ENCODE peak calls at places on chromosomes 7 and 10, in six cellular contexts. One of them, this sample, is unnamed.

GRCh38 chr10:78543749-78544446 is 510.2 kb downstream of the RPS24 start:
- DNase-seq in uterus: peak; percentile 88
- DNase-seq in brain microvascular endothelial cell: peak; percentile 33
- DNase-seq in coronary artery: peak; percentile 87
- DNase-seq in astrocyte: peak; percentile 96
- DNase-seq in fibroblast of lung: peak; percentile 97
- DNase-seq in this sample: no peak

GRCh38 chr10:127392351-127393235 is 156.5 kb upstream of the NPS start:
- DNase-seq in coronary artery: no peak
- DNase-seq in brain microvascular endothelial cell: no peak
- DNase-seq in fibroblast of lung: no peak
- DNase-seq in uterus: no peak
- DNase-seq in astrocyte: no peak
- DNase-seq in this sample: no peak

GRCh38 chr7:157763279-157764000 is 426.6 kb downstream of the DNAJB6 start:
- DNase-seq in astrocyte: no peak
- DNase-seq in uterus: no peak
- DNase-seq in fibroblast of lung: no peak
- DNase-seq in coronary artery: no peak
- DNase-seq in brain microvascular endothelial cell: no peak
- DNase-seq in this sample: no peak

GRCh38 chr10:77390481-77390891 is 247.1 kb downstream of the KCNMA1 start:
- DNase-seq in coronary artery: no peak
- DNase-seq in astrocyte: peak; percentile 16
- DNase-seq in fibroblast of lung: peak; percentile 30
- DNase-seq in brain microvascular endothelial cell: no peak
- DNase-seq in uterus: no peak
- DNase-seq in this sample: no peak

GRCh38 chr10:19828278-19829049 is 12.2 kb downstream of the PLXDC2 start:
- DNase-seq in fibroblast of lung: no peak
- DNase-seq in uterus: peak; percentile 53
- DNase-seq in coronary artery: no peak
- DNase-seq in astrocyte: no peak
- DNase-seq in brain microvascular endothelial cell: no peak
- DNase-seq in this sample: no peak

GRCh38 chr7:1357601-1358271 is 101.5 kb downstream of the MICALL2 start:
- DNase-seq in uterus: no peak
- DNase-seq in coronary artery: no peak
- DNase-seq in fibroblast of lung: no peak
- DNase-seq in brain microvascular endothelial cell: no peak
- DNase-seq in astrocyte: no peak
- DNase-seq in this sample: no peak

GRCh38 chr7:131619336-131620305 is 63.2 kb upstream of the PODXL start:
- DNase-seq in astrocyte: no peak
- DNase-seq in brain microvascular endothelial cell: no peak
- DNase-seq in fibroblast of lung: no peak
- DNase-seq in coronary artery: no peak
- DNase-seq in uterus: no peak
- DNase-seq in this sample: no peak

GRCh38 chr10:29949411-29950011 is 109.9 kb downstream of the JCAD start:
- DNase-seq in uterus: no peak
- DNase-seq in fibroblast of lung: peak; percentile 99
- DNase-seq in astrocyte: peak; percentile 99
- DNase-seq in brain microvascular endothelial cell: peak; percentile 87
- DNase-seq in coronary artery: no peak
- DNase-seq in this sample: peak; percentile 68

GRCh38 chr10:6643962-6644361 is 63.9 kb upstream of the PRKCQ start:
- DNase-seq in fibroblast of lung: no peak
- DNase-seq in coronary artery: no peak
- DNase-seq in astrocyte: no peak
- DNase-seq in brain microvascular endothelial cell: no peak
- DNase-seq in uterus: no peak
- DNase-seq in this sample: no peak

GRCh38 chr10:90204956-90205695 is 503.7 kb downstream of the KIF20B start:
- DNase-seq in coronary artery: no peak
- DNase-seq in uterus: no peak
- DNase-seq in astrocyte: peak; percentile 84
- DNase-seq in fibroblast of lung: peak; percentile 86
- DNase-seq in brain microvascular endothelial cell: no peak
- DNase-seq in this sample: peak; percentile 54

GRCh38 chr10:113704637-113705343 is 25.1 kb downstream of the CASP7 start:
- DNase-seq in brain microvascular endothelial cell: peak; percentile 18
- DNase-seq in astrocyte: peak; percentile 21
- DNase-seq in uterus: no peak
- DNase-seq in fibroblast of lung: peak; percentile 43
- DNase-seq in coronary artery: no peak
- DNase-seq in this sample: no peak

GRCh38 chr7:40945788-40946187 is 757.1 kb downstream of the INHBA start:
- DNase-seq in uterus: no peak
- DNase-seq in coronary artery: no peak
- DNase-seq in brain microvascular endothelial cell: no peak
- DNase-seq in astrocyte: no peak
- DNase-seq in fibroblast of lung: no peak
- DNase-seq in this sample: no peak

GRCh38 chr7:36002900-36003299 is 150.2 kb upstream of the EEPD1 start:
- DNase-seq in astrocyte: no peak
- DNase-seq in fibroblast of lung: no peak
- DNase-seq in uterus: no peak
- DNase-seq in brain microvascular endothelial cell: no peak
- DNase-seq in coronary artery: no peak
- DNase-seq in this sample: no peak

GRCh38 chr7:66140924-66141323 is 26.3 kb downstream of the CRCP start:
- DNase-seq in coronary artery: no peak
- DNase-seq in uterus: peak; percentile 76
- DNase-seq in brain microvascular endothelial cell: peak; percentile 66
- DNase-seq in astrocyte: peak; percentile 77
- DNase-seq in fibroblast of lung: peak; percentile 82
- DNase-seq in this sample: no peak
- TF ChIP-seq CTCF in coronary artery: no peak
- TF ChIP-seq CTCF in uterus: peak; percentile 66
- TF ChIP-seq CTCF in brain microvascular endothelial cell: peak; percentile 83
- TF ChIP-seq CTCF in astrocyte: peak; percentile 44
- TF ChIP-seq CTCF in fibroblast of lung: peak; percentile 68
- TF ChIP-seq CTCF in this sample: peak; percentile 62

DNA sequence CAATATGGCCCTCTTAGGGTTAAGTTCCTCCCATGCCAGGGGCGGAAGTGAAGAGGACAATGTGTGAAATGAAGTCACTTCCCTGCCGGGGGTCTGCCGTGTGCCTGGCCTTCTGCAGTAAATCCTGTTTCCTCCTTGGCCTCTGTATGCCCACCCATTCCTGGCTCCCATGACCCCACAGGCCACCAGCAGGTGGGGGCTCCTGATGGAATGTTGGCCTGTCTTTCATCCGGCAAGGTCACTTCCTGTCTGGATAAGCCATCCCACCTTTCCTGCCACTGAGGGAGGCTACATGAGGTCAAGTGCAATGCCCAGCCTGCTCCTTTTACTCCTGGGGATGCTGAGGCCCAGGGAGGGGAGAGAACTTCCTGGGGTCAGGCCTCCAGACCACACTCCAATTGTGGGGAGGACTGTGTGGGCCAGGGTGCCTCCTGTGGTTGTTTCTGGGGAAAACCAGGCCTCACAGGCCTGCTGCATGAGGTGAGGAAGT is 22.3 kb downstream of the PALD1 start:
- DNase-seq in brain microvascular endothelial cell: no peak
- DNase-seq in coronary artery: no peak
- DNase-seq in astrocyte: no peak
- DNase-seq in uterus: peak; percentile 64
- DNase-seq in fibroblast of lung: no peak
- DNase-seq in this sample: no peak
- H3K4me3 ChIP-seq in brain microvascular endothelial cell: no peak overlapping the region
- H3K4me3 ChIP-seq in coronary artery: no peak overlapping the region
- H3K4me3 ChIP-seq in astrocyte: no peak overlapping the region
- H3K4me3 ChIP-seq in uterus: no peak overlapping the region
- H3K4me3 ChIP-seq in fibroblast of lung: no peak overlapping the region
- H3K4me3 ChIP-seq in this sample: no peak overlapping the region

DNA sequence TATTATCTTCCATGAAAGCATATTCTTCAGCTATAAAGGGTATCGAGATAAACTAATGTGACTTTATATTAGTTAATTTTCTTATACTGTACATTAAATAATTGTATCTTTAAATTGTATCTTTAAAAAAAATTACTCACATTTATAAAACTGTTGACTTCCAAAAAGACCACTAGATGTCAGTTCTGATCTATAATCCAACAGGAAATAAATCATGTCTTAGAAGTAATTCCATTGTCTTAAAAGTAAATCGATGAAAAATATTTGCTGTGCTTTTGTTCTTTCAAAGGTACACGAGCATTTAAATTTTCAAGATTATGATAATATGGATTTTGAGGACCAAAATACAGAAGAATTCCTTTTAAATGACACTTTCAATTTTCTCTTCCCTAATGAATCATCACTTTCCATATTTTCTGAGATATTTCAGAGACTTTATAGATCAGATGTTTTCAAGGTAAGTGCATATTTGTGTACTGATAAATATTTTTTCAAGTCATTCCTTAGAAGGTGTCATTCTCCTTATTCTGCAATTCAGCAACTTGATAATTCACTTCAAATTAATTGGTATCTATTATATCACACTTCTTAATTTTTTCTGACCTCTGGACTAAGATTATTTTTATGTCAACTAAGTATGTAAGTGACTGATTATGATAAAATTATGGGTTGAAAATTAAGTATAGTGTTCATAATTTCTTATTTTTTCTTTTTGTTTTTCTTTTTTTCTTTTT is 138.5 kb downstream of the CPED1 start:
- DNase-seq in fibroblast of lung: peak; percentile 36
- DNase-seq in astrocyte: peak; percentile 25
- DNase-seq in brain microvascular endothelial cell: no peak
- DNase-seq in coronary artery: no peak
- DNase-seq in uterus: no peak
- DNase-seq in this sample: no peak
- TF ChIP-seq CTCF in fibroblast of lung: no peak
- TF ChIP-seq CTCF in astrocyte: peak; percentile 16
- TF ChIP-seq CTCF in brain microvascular endothelial cell: no peak
- TF ChIP-seq CTCF in coronary artery: no peak
- TF ChIP-seq CTCF in uterus: no peak
- TF ChIP-seq CTCF in this sample: no peak

GRCh38 chr10:86376852-86377796 is 10.5 kb upstream of the GRID1 start:
- DNase-seq in coronary artery: peak; percentile 75
- DNase-seq in astrocyte: no peak
- DNase-seq in uterus: peak; percentile 42
- DNase-seq in brain microvascular endothelial cell: peak; percentile 45
- DNase-seq in fibroblast of lung: peak; percentile 34
- DNase-seq in this sample: no peak
- H3K4me3 ChIP-seq in coronary artery: peak overlapping the region; percentile 59
- H3K4me3 ChIP-seq in astrocyte: no peak overlapping the region
- H3K4me3 ChIP-seq in uterus: peak overlapping the region; percentile 16
- H3K4me3 ChIP-seq in brain microvascular endothelial cell: peak overlapping the region; percentile 22
- H3K4me3 ChIP-seq in fibroblast of lung: no peak overlapping the region
- H3K4me3 ChIP-seq in this sample: no peak overlapping the region

DNA sequence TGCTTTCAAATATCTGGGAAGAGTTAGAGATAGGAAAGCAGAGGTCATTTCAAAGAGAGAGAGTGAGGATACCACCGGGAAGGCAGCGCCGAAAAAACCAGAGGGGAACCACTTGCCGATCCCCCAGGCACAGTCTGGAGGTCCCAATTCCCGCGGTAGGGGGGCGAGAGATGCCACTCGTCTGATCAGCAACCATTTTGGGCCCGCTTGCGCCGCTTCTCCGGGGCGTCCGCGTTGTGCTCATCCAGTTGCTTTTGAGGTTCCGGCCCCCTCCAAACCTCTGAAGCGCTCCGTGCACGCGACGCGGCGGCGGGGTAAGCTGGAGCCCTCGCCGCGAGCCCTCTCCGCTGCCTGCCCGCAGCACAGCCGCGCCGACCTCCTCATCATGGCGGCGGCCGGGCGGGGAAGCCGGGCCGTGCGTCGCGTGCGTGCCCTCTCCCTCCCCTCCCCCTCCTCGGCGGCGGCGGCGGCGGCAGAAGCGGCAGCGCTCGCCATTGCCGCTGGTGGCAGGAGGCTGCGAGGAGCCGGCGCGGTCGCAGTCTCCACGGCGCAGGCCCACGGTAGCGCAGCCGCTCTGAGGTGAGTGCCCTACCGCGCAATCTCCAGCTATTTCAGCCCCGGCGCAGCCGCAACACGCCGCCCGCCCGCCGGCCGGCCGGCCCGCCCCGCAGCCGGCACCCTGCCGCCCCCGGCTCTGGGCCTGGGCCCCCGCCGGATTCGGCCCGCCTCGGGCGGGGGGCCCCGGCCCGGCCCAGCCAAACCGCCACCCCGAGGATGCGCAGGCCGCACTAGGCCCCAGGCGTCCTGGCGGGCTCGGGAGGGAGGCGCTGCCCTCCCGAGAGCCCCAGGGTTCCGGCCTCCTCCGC is at the start of gene NRF1:
- DNase-seq in astrocyte: peak; percentile 83
- DNase-seq in uterus: peak; percentile 81
- DNase-seq in fibroblast of lung: peak; percentile 91
- DNase-seq in brain microvascular endothelial cell: peak; percentile 87
- DNase-seq in coronary artery: peak; percentile 89
- DNase-seq in this sample: peak; percentile 46
- TF ChIP-seq CTCF in astrocyte: no peak
- TF ChIP-seq CTCF in uterus: peak; percentile 35
- TF ChIP-seq CTCF in fibroblast of lung: no peak
- TF ChIP-seq CTCF in brain microvascular endothelial cell: peak; percentile 2
- TF ChIP-seq CTCF in coronary artery: no peak
- TF ChIP-seq CTCF in this sample: no peak

GRCh38 chr10:123771877-123772644 is 105.9 kb downstream of the GPR26 start:
- DNase-seq in brain microvascular endothelial cell: no peak
- DNase-seq in uterus: no peak
- DNase-seq in astrocyte: no peak
- DNase-seq in coronary artery: no peak
- DNase-seq in fibroblast of lung: no peak
- DNase-seq in this sample: no peak
- H3K4me3 ChIP-seq in brain microvascular endothelial cell: no peak overlapping the region
- H3K4me3 ChIP-seq in uterus: no peak overlapping the region
- H3K4me3 ChIP-seq in astrocyte: no peak overlapping the region
- H3K4me3 ChIP-seq in coronary artery: no peak overlapping the region
- H3K4me3 ChIP-seq in fibroblast of lung: no peak overlapping the region
- H3K4me3 ChIP-seq in this sample: no peak overlapping the region

This sample was measured in HFF-Myc.